ENCODE peak calls at places on chromosomes 12 and 14, in seven cellular contexts. One of them, this sample, is unnamed.

GRCh38 chr12:118373628-118374027 is 921 bp upstream of the TAOK3 start:
- DNase-seq in fibroblast of pulmonary artery: no peak
- DNase-seq in IMR-90: no peak
- DNase-seq in LNCaP clone FGC: no peak
- DNase-seq in small intestine: peak; percentile 77
- DNase-seq in adrenal gland: no peak
- DNase-seq in iPS DF 6.9: no peak
- DNase-seq in this sample: no peak

GRCh38 chr12:52495385-52495784 is 2.3 kb upstream of the KRT6A start:
- DNase-seq in fibroblast of pulmonary artery: peak; percentile 50
- DNase-seq in IMR-90: no peak
- DNase-seq in LNCaP clone FGC: no peak
- DNase-seq in small intestine: peak; percentile 11
- DNase-seq in adrenal gland: no peak
- DNase-seq in iPS DF 6.9: no peak
- DNase-seq in this sample: no peak

GRCh38 chr12:20810487-20810886 is at the start of gene SLCO1B3:
- DNase-seq in fibroblast of pulmonary artery: no peak
- DNase-seq in IMR-90: no peak
- DNase-seq in LNCaP clone FGC: no peak
- DNase-seq in small intestine: no peak
- DNase-seq in adrenal gland: no peak
- DNase-seq in iPS DF 6.9: no peak
- DNase-seq in this sample: no peak

GRCh38 chr12:14283489-14284144 is 81.9 kb upstream of the ATF7IP start:
- DNase-seq in fibroblast of pulmonary artery: no peak
- DNase-seq in IMR-90: no peak
- DNase-seq in LNCaP clone FGC: no peak
- DNase-seq in small intestine: no peak
- DNase-seq in adrenal gland: no peak
- DNase-seq in iPS DF 6.9: no peak
- DNase-seq in this sample: no peak

GRCh38 chr14:59677771-59678211 is 101.2 kb upstream of the CCDC175 start:
- DNase-seq in fibroblast of pulmonary artery: peak; percentile 34
- DNase-seq in IMR-90: peak; percentile 20
- DNase-seq in LNCaP clone FGC: no peak
- DNase-seq in small intestine: no peak
- DNase-seq in adrenal gland: no peak
- DNase-seq in iPS DF 6.9: no peak
- DNase-seq in this sample: peak; percentile 19

GRCh38 chr12:67916266-67916970 is 72.8 kb upstream of the IFNG-AS1 start:
- DNase-seq in fibroblast of pulmonary artery: no peak
- DNase-seq in IMR-90: peak; percentile 24
- DNase-seq in LNCaP clone FGC: no peak
- DNase-seq in small intestine: no peak
- DNase-seq in adrenal gland: no peak
- DNase-seq in iPS DF 6.9: no peak
- DNase-seq in this sample: peak; percentile 54

GRCh38 chr12:131093971-131094830 is 140.5 kb downstream of the ADGRD1 start:
- DNase-seq in fibroblast of pulmonary artery: no peak
- DNase-seq in IMR-90: no peak
- DNase-seq in LNCaP clone FGC: no peak
- DNase-seq in small intestine: no peak
- DNase-seq in adrenal gland: no peak
- DNase-seq in iPS DF 6.9: no peak
- DNase-seq in this sample: no peak

GRCh38 chr14:77154421-77154820 is 12.8 kb upstream of the ZDHHC22 start:
- DNase-seq in fibroblast of pulmonary artery: no peak
- DNase-seq in IMR-90: no peak
- DNase-seq in LNCaP clone FGC: no peak
- DNase-seq in small intestine: no peak
- DNase-seq in adrenal gland: no peak
- DNase-seq in iPS DF 6.9: no peak
- DNase-seq in this sample: no peak

GRCh38 chr12:121240484-121241202 is 30.7 kb downstream of the P2RX4 start:
- DNase-seq in fibroblast of pulmonary artery: peak; percentile 71
- DNase-seq in IMR-90: no peak
- DNase-seq in LNCaP clone FGC: no peak
- DNase-seq in small intestine: peak; percentile 59
- DNase-seq in adrenal gland: peak; percentile 57
- DNase-seq in iPS DF 6.9: no peak
- DNase-seq in this sample: peak; percentile 21

GRCh38 chr12:104596128-104596799 is 139.5 kb downstream of the CHST11 start:
- DNase-seq in fibroblast of pulmonary artery: peak; percentile 93
- DNase-seq in IMR-90: peak; percentile 86
- DNase-seq in LNCaP clone FGC: no peak
- DNase-seq in small intestine: no peak
- DNase-seq in adrenal gland: peak; percentile 72
- DNase-seq in iPS DF 6.9: no peak
- DNase-seq in this sample: peak; percentile 95

GRCh38 chr12:1741154-1741949 is 50.5 kb downstream of the ADIPOR2 start:
- DNase-seq in fibroblast of pulmonary artery: no peak
- DNase-seq in IMR-90: peak; percentile 30
- DNase-seq in LNCaP clone FGC: no peak
- DNase-seq in small intestine: no peak
- DNase-seq in adrenal gland: no peak
- DNase-seq in iPS DF 6.9: no peak
- DNase-seq in this sample: no peak

GRCh38 chr14:73227812-73228781 is 9.2 kb upstream of the PAPLN start:
- DNase-seq in fibroblast of pulmonary artery: peak; percentile 98
- DNase-seq in IMR-90: peak; percentile 95
- DNase-seq in LNCaP clone FGC: no peak
- DNase-seq in small intestine: no peak
- DNase-seq in adrenal gland: peak; percentile 66
- DNase-seq in iPS DF 6.9: no peak
- DNase-seq in this sample: peak; percentile 82

GRCh38 chr14:70317969-70318634 is 41.4 kb downstream of the COX16 start:
- DNase-seq in fibroblast of pulmonary artery: peak; percentile 76
- DNase-seq in IMR-90: peak; percentile 61
- DNase-seq in LNCaP clone FGC: peak; percentile 34
- DNase-seq in small intestine: peak; percentile 89
- DNase-seq in adrenal gland: peak; percentile 29
- DNase-seq in iPS DF 6.9: peak; percentile 39
- DNase-seq in this sample: peak; percentile 71

GRCh38 chr12:19895609-19896008 is 456.3 kb downstream of the AEBP2 start:
- DNase-seq in fibroblast of pulmonary artery: no peak
- DNase-seq in IMR-90: peak; percentile 10
- DNase-seq in LNCaP clone FGC: no peak
- DNase-seq in small intestine: no peak
- DNase-seq in adrenal gland: no peak
- DNase-seq in iPS DF 6.9: no peak
- DNase-seq in this sample: no peak

GRCh38 chr14:93959239-93960107 is 16.9 kb downstream of the ASB2 start:
- DNase-seq in fibroblast of pulmonary artery: peak; percentile 86
- DNase-seq in IMR-90: peak; percentile 95
- DNase-seq in LNCaP clone FGC: no peak
- DNase-seq in small intestine: peak; percentile 56
- DNase-seq in adrenal gland: peak; percentile 94
- DNase-seq in iPS DF 6.9: no peak
- DNase-seq in this sample: peak; percentile 63

GRCh38 chr12:120264086-120264485 is 1.4 kb downstream of the PXN start:
- DNase-seq in fibroblast of pulmonary artery: no peak
- DNase-seq in IMR-90: no peak
- DNase-seq in LNCaP clone FGC: no peak
- DNase-seq in small intestine: no peak
- DNase-seq in adrenal gland: no peak
- DNase-seq in iPS DF 6.9: no peak
- DNase-seq in this sample: no peak

GRCh38 chr12:116820077-116820656 is 61.1 kb downstream of the HRK start:
- DNase-seq in fibroblast of pulmonary artery: no peak
- DNase-seq in IMR-90: no peak
- DNase-seq in LNCaP clone FGC: no peak
- DNase-seq in small intestine: no peak
- DNase-seq in adrenal gland: no peak
- DNase-seq in iPS DF 6.9: no peak
- DNase-seq in this sample: no peak

GRCh38 chr12:57240926-57241555 is 9.9 kb downstream of the STAC3 start:
- DNase-seq in fibroblast of pulmonary artery: no peak
- DNase-seq in IMR-90: no peak
- DNase-seq in LNCaP clone FGC: no peak
- DNase-seq in small intestine: no peak
- DNase-seq in adrenal gland: no peak
- DNase-seq in iPS DF 6.9: no peak
- DNase-seq in this sample: peak; percentile 61

GRCh38 chr14:80940146-80940545 is 1.4 kb downstream of the CEP128 start:
- DNase-seq in fibroblast of pulmonary artery: no peak
- DNase-seq in IMR-90: no peak
- DNase-seq in LNCaP clone FGC: no peak
- DNase-seq in small intestine: no peak
- DNase-seq in adrenal gland: no peak
- DNase-seq in iPS DF 6.9: no peak
- DNase-seq in this sample: no peak

GRCh38 chr12:130818381-130819247 is 20.4 kb downstream of the STX2 start:
- DNase-seq in fibroblast of pulmonary artery: peak; percentile 24
- DNase-seq in IMR-90: no peak
- DNase-seq in LNCaP clone FGC: no peak
- DNase-seq in small intestine: peak; percentile 76
- DNase-seq in adrenal gland: peak; percentile 28
- DNase-seq in iPS DF 6.9: peak; percentile 57
- DNase-seq in this sample: peak; percentile 65

GRCh38 chr12:105445261-105446015 is 114.9 kb downstream of the C12orf75 start:
- DNase-seq in fibroblast of pulmonary artery: peak; percentile 85
- DNase-seq in IMR-90: peak; percentile 31
- DNase-seq in LNCaP clone FGC: no peak
- DNase-seq in small intestine: peak; percentile 5
- DNase-seq in adrenal gland: no peak
- DNase-seq in iPS DF 6.9: no peak
- DNase-seq in this sample: peak; percentile 12

GRCh38 chr14:57559561-57559960 is 65.9 kb upstream of the CCDC198 start:
- DNase-seq in fibroblast of pulmonary artery: no peak
- DNase-seq in IMR-90: no peak
- DNase-seq in LNCaP clone FGC: no peak
- DNase-seq in small intestine: no peak
- DNase-seq in adrenal gland: no peak
- DNase-seq in iPS DF 6.9: no peak
- DNase-seq in this sample: no peak

GRCh38 chr14:101875041-101875725 is 89.2 kb upstream of the DYNC1H1 start:
- DNase-seq in fibroblast of pulmonary artery: no peak
- DNase-seq in IMR-90: no peak
- DNase-seq in LNCaP clone FGC: no peak
- DNase-seq in small intestine: no peak
- DNase-seq in adrenal gland: no peak
- DNase-seq in iPS DF 6.9: no peak
- DNase-seq in this sample: no peak

GRCh38 chr14:74508844-74509428 is 15.4 kb downstream of the ISCA2 start:
- DNase-seq in fibroblast of pulmonary artery: no peak
- DNase-seq in IMR-90: no peak
- DNase-seq in LNCaP clone FGC: no peak
- DNase-seq in small intestine: no peak
- DNase-seq in adrenal gland: no peak
- DNase-seq in iPS DF 6.9: no peak
- DNase-seq in this sample: no peak

DNA sequence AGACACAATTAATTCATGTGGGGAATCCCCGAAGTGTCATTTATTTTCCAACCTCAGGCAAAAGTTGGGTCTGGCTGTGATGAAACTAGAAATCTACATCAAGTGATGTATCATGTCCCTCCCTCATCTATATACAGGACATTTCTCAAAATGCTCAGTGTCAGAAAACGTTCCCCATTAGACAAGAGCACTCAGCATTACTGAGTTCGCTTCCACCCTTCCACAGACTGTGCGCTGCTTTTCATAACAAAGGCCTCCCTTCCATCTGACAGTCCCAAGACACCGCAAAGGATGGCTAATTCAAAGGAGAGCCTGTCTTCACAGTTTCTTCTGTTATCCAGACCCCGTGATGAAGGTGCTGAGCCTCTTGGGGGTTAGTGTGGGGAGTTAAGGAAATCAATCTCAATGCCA is 7.6 kb downstream of the CCDC88C start:
- DNase-seq in fibroblast of pulmonary artery: no peak
- DNase-seq in IMR-90: no peak
- DNase-seq in LNCaP clone FGC: no peak
- DNase-seq in small intestine: no peak
- DNase-seq in adrenal gland: no peak
- DNase-seq in iPS DF 6.9: no peak
- DNase-seq in this sample: no peak
- H3K4me3 ChIP-seq in fibroblast of pulmonary artery: no peak overlapping the region
- H3K4me3 ChIP-seq in IMR-90: no peak overlapping the region
- H3K4me3 ChIP-seq in LNCaP clone FGC: no peak overlapping the region
- H3K4me3 ChIP-seq in small intestine: no peak overlapping the region
- H3K4me3 ChIP-seq in adrenal gland: no peak overlapping the region
- H3K4me3 ChIP-seq in iPS DF 6.9: no peak overlapping the region
- H3K4me3 ChIP-seq in this sample: no peak overlapping the region

GRCh38 chr14:56131004-56131864 is 13.0 kb downstream of the PELI2 start:
- DNase-seq in fibroblast of pulmonary artery: no peak
- DNase-seq in IMR-90: no peak
- DNase-seq in LNCaP clone FGC: no peak
- DNase-seq in small intestine: peak; percentile 75
- DNase-seq in adrenal gland: no peak
- DNase-seq in iPS DF 6.9: no peak
- DNase-seq in this sample: no peak
- H3K4me3 ChIP-seq in fibroblast of pulmonary artery: no peak overlapping the region
- H3K4me3 ChIP-seq in IMR-90: no peak overlapping the region
- H3K4me3 ChIP-seq in LNCaP clone FGC: no peak overlapping the region
- H3K4me3 ChIP-seq in small intestine: no peak overlapping the region
- H3K4me3 ChIP-seq in adrenal gland: no peak overlapping the region
- H3K4me3 ChIP-seq in iPS DF 6.9: no peak overlapping the region
- H3K4me3 ChIP-seq in this sample: no peak overlapping the region

DNA sequence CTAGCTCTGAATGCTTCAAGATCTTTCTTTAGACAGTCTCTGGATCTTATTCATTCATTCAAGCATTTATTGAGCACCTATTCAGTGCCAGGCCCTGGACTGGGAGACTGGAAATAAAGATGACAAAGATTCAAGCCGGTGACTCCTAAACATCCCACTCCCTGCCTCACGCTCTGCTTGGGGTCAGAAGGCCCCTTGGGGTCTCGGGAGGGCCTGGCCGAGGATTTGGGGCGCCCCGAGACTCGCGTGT is 224 bp upstream of the DTX1 start:
- DNase-seq in fibroblast of pulmonary artery: no peak
- DNase-seq in IMR-90: no peak
- DNase-seq in LNCaP clone FGC: no peak
- DNase-seq in small intestine: no peak
- DNase-seq in adrenal gland: no peak
- DNase-seq in iPS DF 6.9: no peak
- DNase-seq in this sample: no peak
- H3K4me3 ChIP-seq in fibroblast of pulmonary artery: peak overlapping the region; percentile 42
- H3K4me3 ChIP-seq in IMR-90: no peak overlapping the region
- H3K4me3 ChIP-seq in LNCaP clone FGC: no peak overlapping the region
- H3K4me3 ChIP-seq in small intestine: peak overlapping the region; percentile 51
- H3K4me3 ChIP-seq in adrenal gland: no peak overlapping the region
- H3K4me3 ChIP-seq in iPS DF 6.9: peak overlapping the region; percentile 48
- H3K4me3 ChIP-seq in this sample: no peak overlapping the region

DNA sequence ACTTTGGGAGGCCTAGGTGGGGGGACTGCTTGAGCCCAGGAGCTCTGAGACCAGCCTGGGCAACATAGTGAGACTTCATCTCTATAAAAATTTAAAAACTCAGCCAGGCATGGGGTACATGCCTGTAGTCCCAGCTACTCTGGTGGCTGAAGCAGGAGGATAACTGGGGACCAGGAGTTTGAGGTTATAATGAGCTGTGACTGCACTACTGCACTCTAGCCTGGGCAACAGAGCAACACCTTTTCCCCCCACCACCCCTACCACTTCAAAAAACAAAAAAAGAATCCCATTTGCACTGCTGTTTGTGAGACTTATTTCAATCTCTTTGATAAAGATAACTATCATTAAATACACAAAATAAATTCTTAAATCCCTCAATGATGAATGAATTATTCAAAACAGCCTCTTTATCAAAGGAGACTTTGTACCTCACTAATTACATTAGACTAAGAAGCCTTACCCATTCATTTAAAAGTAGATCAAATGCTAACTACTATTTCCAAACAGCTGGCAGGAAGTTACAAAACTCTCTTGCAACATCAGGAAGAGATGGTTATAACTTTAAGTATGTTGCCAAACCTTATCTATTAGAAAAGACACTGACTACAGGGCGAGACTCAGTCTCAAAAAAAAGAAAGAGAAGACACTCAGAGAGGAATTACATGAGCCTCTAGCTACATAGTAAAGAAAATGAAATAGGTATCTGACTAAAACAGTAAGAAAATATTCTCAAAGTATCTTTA is 14.7 kb downstream of the BLTP3B start:
- DNase-seq in fibroblast of pulmonary artery: peak; percentile 80
- DNase-seq in IMR-90: peak; percentile 82
- DNase-seq in LNCaP clone FGC: no peak
- DNase-seq in small intestine: peak; percentile 75
- DNase-seq in adrenal gland: no peak
- DNase-seq in iPS DF 6.9: no peak
- DNase-seq in this sample: peak; percentile 81
- H3K4me3 ChIP-seq in fibroblast of pulmonary artery: no peak overlapping the region
- H3K4me3 ChIP-seq in IMR-90: no peak overlapping the region
- H3K4me3 ChIP-seq in LNCaP clone FGC: no peak overlapping the region
- H3K4me3 ChIP-seq in small intestine: no peak overlapping the region
- H3K4me3 ChIP-seq in adrenal gland: no peak overlapping the region
- H3K4me3 ChIP-seq in iPS DF 6.9: no peak overlapping the region
- H3K4me3 ChIP-seq in this sample: no peak overlapping the region

This sample was measured in foreskin fibroblast.